ENCODE peak calls at places on chromosomes 4 and X, in six cellular contexts. One of them, this sample, is unnamed.

GRCh38 chrX:78665286-78665685 is 6.2 kb upstream of the RTL3 start:
- DNase-seq in fibroblast of mammary gland: no peak
- DNase-seq in progenitor cell of endocrine pancreas: no peak
- DNase-seq in GM12865: no peak
- DNase-seq in brain microvascular endothelial cell: no peak
- DNase-seq in cardiac muscle cell: no peak
- DNase-seq in this sample: no peak

GRCh38 chrX:24167719-24168472 is 18.4 kb downstream of the ZFX start:
- DNase-seq in GM12865: peak
- DNase-seq in fibroblast of mammary gland: no peak
- DNase-seq in cardiac muscle cell: no peak
- DNase-seq in progenitor cell of endocrine pancreas: no peak
- DNase-seq in brain microvascular endothelial cell: no peak
- DNase-seq in this sample: no peak

GRCh38 chrX:48683411-48683982 is at the start of gene WAS:
- DNase-seq in cardiac muscle cell: no peak
- DNase-seq in brain microvascular endothelial cell: no peak
- DNase-seq in progenitor cell of endocrine pancreas: no peak
- DNase-seq in fibroblast of mammary gland: no peak
- DNase-seq in GM12865: peak
- DNase-seq in this sample: no peak

GRCh38 chr4:53498712-53499111 is 92.6 kb downstream of the LNX1 start:
- DNase-seq in cardiac muscle cell: no peak
- DNase-seq in fibroblast of mammary gland: no peak
- DNase-seq in progenitor cell of endocrine pancreas: no peak
- DNase-seq in brain microvascular endothelial cell: no peak
- DNase-seq in GM12865: no peak
- DNase-seq in this sample: no peak

GRCh38 chrX:132592880-132593279 is 104.0 kb upstream of the MBNL3 start:
- DNase-seq in brain microvascular endothelial cell: peak
- DNase-seq in progenitor cell of endocrine pancreas: no peak
- DNase-seq in GM12865: peak
- DNase-seq in cardiac muscle cell: peak
- DNase-seq in fibroblast of mammary gland: peak
- DNase-seq in this sample: no peak

GRCh38 chr4:7384929-7385890 is 49.5 kb downstream of the PSAPL1 start:
- DNase-seq in progenitor cell of endocrine pancreas: no peak
- DNase-seq in fibroblast of mammary gland: no peak
- DNase-seq in GM12865: no peak
- DNase-seq in cardiac muscle cell: no peak
- DNase-seq in brain microvascular endothelial cell: no peak
- DNase-seq in this sample: peak

GRCh38 chr4:168162604-168163003 is 70.3 kb downstream of the ANXA10 start:
- DNase-seq in cardiac muscle cell: peak
- DNase-seq in GM12865: no peak
- DNase-seq in fibroblast of mammary gland: peak
- DNase-seq in progenitor cell of endocrine pancreas: no peak
- DNase-seq in brain microvascular endothelial cell: peak
- DNase-seq in this sample: no peak

GRCh38 chr4:81040175-81040659 is 9.7 kb downstream of the BMP3 start:
- DNase-seq in GM12865: peak
- DNase-seq in fibroblast of mammary gland: peak
- DNase-seq in brain microvascular endothelial cell: peak
- DNase-seq in progenitor cell of endocrine pancreas: no peak
- DNase-seq in cardiac muscle cell: peak
- DNase-seq in this sample: no peak

GRCh38 chr4:39362827-39363226 is 3.3 kb downstream of the RFC1 start:
- DNase-seq in GM12865: no peak
- DNase-seq in cardiac muscle cell: no peak
- DNase-seq in fibroblast of mammary gland: no peak
- DNase-seq in progenitor cell of endocrine pancreas: no peak
- DNase-seq in brain microvascular endothelial cell: no peak
- DNase-seq in this sample: no peak

GRCh38 chrX:78024349-78025108 is 55.1 kb upstream of the PGAM4 start:
- DNase-seq in progenitor cell of endocrine pancreas: no peak
- DNase-seq in brain microvascular endothelial cell: no peak
- DNase-seq in fibroblast of mammary gland: peak
- DNase-seq in GM12865: peak
- DNase-seq in cardiac muscle cell: peak
- DNase-seq in this sample: no peak

GRCh38 chrX:49884290-49884862 is 5.1 kb downstream of the USP27X start:
- DNase-seq in cardiac muscle cell: peak
- DNase-seq in brain microvascular endothelial cell: peak
- DNase-seq in GM12865: peak
- DNase-seq in progenitor cell of endocrine pancreas: peak
- DNase-seq in fibroblast of mammary gland: peak
- DNase-seq in this sample: no peak

GRCh38 chr4:30172416-30172815 is 547.8 kb upstream of the PCDH7 start:
- DNase-seq in cardiac muscle cell: no peak
- DNase-seq in fibroblast of mammary gland: peak
- DNase-seq in GM12865: no peak
- DNase-seq in brain microvascular endothelial cell: no peak
- DNase-seq in progenitor cell of endocrine pancreas: no peak
- DNase-seq in this sample: no peak

GRCh38 chr4:46946914-46947313 is 37.9 kb upstream of the COX7B2 start:
- DNase-seq in progenitor cell of endocrine pancreas: no peak
- DNase-seq in brain microvascular endothelial cell: peak
- DNase-seq in cardiac muscle cell: peak
- DNase-seq in GM12865: no peak
- DNase-seq in fibroblast of mammary gland: peak
- DNase-seq in this sample: no peak

GRCh38 chr4:153038493-153039311 is 102.6 kb downstream of the FHDC1 start:
- DNase-seq in fibroblast of mammary gland: no peak
- DNase-seq in brain microvascular endothelial cell: no peak
- DNase-seq in progenitor cell of endocrine pancreas: no peak
- DNase-seq in cardiac muscle cell: no peak
- DNase-seq in GM12865: no peak
- DNase-seq in this sample: no peak

GRCh38 chr4:1195109-1195671 is 22.8 kb upstream of the SPON2 start:
- DNase-seq in brain microvascular endothelial cell: no peak
- DNase-seq in cardiac muscle cell: no peak
- DNase-seq in GM12865: peak
- DNase-seq in fibroblast of mammary gland: peak
- DNase-seq in progenitor cell of endocrine pancreas: no peak
- DNase-seq in this sample: peak

GRCh38 chrX:30027636-30028035 is 187.7 kb upstream of the MAGEB2 start:
- DNase-seq in brain microvascular endothelial cell: no peak
- DNase-seq in cardiac muscle cell: no peak
- DNase-seq in fibroblast of mammary gland: no peak
- DNase-seq in progenitor cell of endocrine pancreas: no peak
- DNase-seq in GM12865: no peak
- DNase-seq in this sample: no peak

GRCh38 chr4:155025762-155026457 is 182.5 kb upstream of the NPY2R start:
- DNase-seq in progenitor cell of endocrine pancreas: peak
- DNase-seq in brain microvascular endothelial cell: peak
- DNase-seq in GM12865: peak
- DNase-seq in fibroblast of mammary gland: peak
- DNase-seq in cardiac muscle cell: peak
- DNase-seq in this sample: no peak

GRCh38 chr4:31169851-31170250 is 449.7 kb downstream of the PCDH7 start:
- DNase-seq in cardiac muscle cell: no peak
- DNase-seq in progenitor cell of endocrine pancreas: no peak
- DNase-seq in fibroblast of mammary gland: no peak
- DNase-seq in brain microvascular endothelial cell: no peak
- DNase-seq in GM12865: no peak
- DNase-seq in this sample: no peak

GRCh38 chr4:151205722-151206121 is 71.2 kb upstream of the PRSS48 start:
- DNase-seq in cardiac muscle cell: no peak
- DNase-seq in GM12865: no peak
- DNase-seq in progenitor cell of endocrine pancreas: no peak
- DNase-seq in brain microvascular endothelial cell: no peak
- DNase-seq in fibroblast of mammary gland: no peak
- DNase-seq in this sample: no peak

GRCh38 chr4:91092398-91092955 is 965.3 kb downstream of the CCSER1 start:
- DNase-seq in cardiac muscle cell: no peak
- DNase-seq in brain microvascular endothelial cell: no peak
- DNase-seq in GM12865: no peak
- DNase-seq in fibroblast of mammary gland: no peak
- DNase-seq in progenitor cell of endocrine pancreas: no peak
- DNase-seq in this sample: no peak

GRCh38 chrX:138191998-138192397 is 519.5 kb downstream of the FGF13 start:
- DNase-seq in GM12865: peak
- DNase-seq in fibroblast of mammary gland: peak
- DNase-seq in progenitor cell of endocrine pancreas: peak
- DNase-seq in brain microvascular endothelial cell: peak
- DNase-seq in cardiac muscle cell: peak
- DNase-seq in this sample: no peak

GRCh38 chrX:53580742-53581504 is 105.6 kb downstream of the HUWE1 start:
- DNase-seq in progenitor cell of endocrine pancreas: no peak
- DNase-seq in GM12865: no peak
- DNase-seq in cardiac muscle cell: no peak
- DNase-seq in brain microvascular endothelial cell: no peak
- DNase-seq in fibroblast of mammary gland: no peak
- DNase-seq in this sample: no peak

GRCh38 chr4:185846550-185847210 is 34.7 kb upstream of the SORBS2 start:
- DNase-seq in cardiac muscle cell: no peak
- DNase-seq in brain microvascular endothelial cell: peak
- DNase-seq in GM12865: no peak
- DNase-seq in progenitor cell of endocrine pancreas: no peak
- DNase-seq in fibroblast of mammary gland: peak
- DNase-seq in this sample: no peak

GRCh38 chr4:71011451-71011850 is 18.0 kb downstream of the DCK start:
- DNase-seq in GM12865: no peak
- DNase-seq in progenitor cell of endocrine pancreas: no peak
- DNase-seq in brain microvascular endothelial cell: no peak
- DNase-seq in cardiac muscle cell: no peak
- DNase-seq in fibroblast of mammary gland: no peak
- DNase-seq in this sample: no peak

GRCh38 chrX:45788941-45789348 is 588.3 kb upstream of the DIPK2B start:
- DNase-seq in cardiac muscle cell: peak
- DNase-seq in GM12865: no peak
- DNase-seq in brain microvascular endothelial cell: no peak
- DNase-seq in fibroblast of mammary gland: peak
- DNase-seq in progenitor cell of endocrine pancreas: no peak
- DNase-seq in this sample: no peak

GRCh38 chr4:109433281-109434006 is at the start of gene SEC24B:
- DNase-seq in GM12865: peak
- DNase-seq in cardiac muscle cell: peak
- DNase-seq in brain microvascular endothelial cell: peak
- DNase-seq in fibroblast of mammary gland: peak
- DNase-seq in progenitor cell of endocrine pancreas: peak
- DNase-seq in this sample: peak

GRCh38 chr4:125728568-125728967 is 413.8 kb downstream of the FAT4 start:
- DNase-seq in cardiac muscle cell: peak
- DNase-seq in progenitor cell of endocrine pancreas: no peak
- DNase-seq in fibroblast of mammary gland: peak
- DNase-seq in brain microvascular endothelial cell: peak
- DNase-seq in GM12865: no peak
- DNase-seq in this sample: no peak

GRCh38 chr4:101242441-101242840 is 104.9 kb downstream of the PPP3CA start:
- DNase-seq in progenitor cell of endocrine pancreas: no peak
- DNase-seq in cardiac muscle cell: no peak
- DNase-seq in fibroblast of mammary gland: no peak
- DNase-seq in GM12865: no peak
- DNase-seq in brain microvascular endothelial cell: no peak
- DNase-seq in this sample: no peak
- TF ChIP-seq CTCF in progenitor cell of endocrine pancreas: no peak
- TF ChIP-seq CTCF in cardiac muscle cell: no peak
- TF ChIP-seq CTCF in fibroblast of mammary gland: no peak
- TF ChIP-seq CTCF in GM12865: no peak
- TF ChIP-seq CTCF in brain microvascular endothelial cell: no peak
- TF ChIP-seq CTCF in this sample: no peak

GRCh38 chrX:16445166-16445752 is 204.7 kb upstream of the S100G start:
- DNase-seq in GM12865: peak
- DNase-seq in progenitor cell of endocrine pancreas: no peak
- DNase-seq in fibroblast of mammary gland: peak
- DNase-seq in cardiac muscle cell: peak
- DNase-seq in brain microvascular endothelial cell: peak
- DNase-seq in this sample: no peak
- TF ChIP-seq CTCF in GM12865: peak
- TF ChIP-seq CTCF in progenitor cell of endocrine pancreas: peak
- TF ChIP-seq CTCF in fibroblast of mammary gland: peak
- TF ChIP-seq CTCF in cardiac muscle cell: peak
- TF ChIP-seq CTCF in brain microvascular endothelial cell: peak
- TF ChIP-seq CTCF in this sample: peak

GRCh38 chr4:76657443-76657842 is 222.4 kb downstream of the SHROOM3 start:
- DNase-seq in progenitor cell of endocrine pancreas: no peak
- DNase-seq in brain microvascular endothelial cell: no peak
- DNase-seq in GM12865: no peak
- DNase-seq in cardiac muscle cell: no peak
- DNase-seq in fibroblast of mammary gland: no peak
- DNase-seq in this sample: no peak
- TF ChIP-seq CTCF in progenitor cell of endocrine pancreas: no peak
- TF ChIP-seq CTCF in brain microvascular endothelial cell: no peak
- TF ChIP-seq CTCF in GM12865: no peak
- TF ChIP-seq CTCF in cardiac muscle cell: no peak
- TF ChIP-seq CTCF in fibroblast of mammary gland: no peak
- TF ChIP-seq CTCF in this sample: no peak

GRCh38 chrX:150127216-150127615 is 188.9 kb upstream of the EOLA2 start:
- DNase-seq in cardiac muscle cell: no peak
- DNase-seq in brain microvascular endothelial cell: no peak
- DNase-seq in fibroblast of mammary gland: no peak
- DNase-seq in progenitor cell of endocrine pancreas: no peak
- DNase-seq in GM12865: no peak
- DNase-seq in this sample: no peak
- TF ChIP-seq CTCF in cardiac muscle cell: no peak
- TF ChIP-seq CTCF in brain microvascular endothelial cell: no peak
- TF ChIP-seq CTCF in fibroblast of mammary gland: no peak
- TF ChIP-seq CTCF in progenitor cell of endocrine pancreas: no peak
- TF ChIP-seq CTCF in GM12865: no peak
- TF ChIP-seq CTCF in this sample: no peak

DNA sequence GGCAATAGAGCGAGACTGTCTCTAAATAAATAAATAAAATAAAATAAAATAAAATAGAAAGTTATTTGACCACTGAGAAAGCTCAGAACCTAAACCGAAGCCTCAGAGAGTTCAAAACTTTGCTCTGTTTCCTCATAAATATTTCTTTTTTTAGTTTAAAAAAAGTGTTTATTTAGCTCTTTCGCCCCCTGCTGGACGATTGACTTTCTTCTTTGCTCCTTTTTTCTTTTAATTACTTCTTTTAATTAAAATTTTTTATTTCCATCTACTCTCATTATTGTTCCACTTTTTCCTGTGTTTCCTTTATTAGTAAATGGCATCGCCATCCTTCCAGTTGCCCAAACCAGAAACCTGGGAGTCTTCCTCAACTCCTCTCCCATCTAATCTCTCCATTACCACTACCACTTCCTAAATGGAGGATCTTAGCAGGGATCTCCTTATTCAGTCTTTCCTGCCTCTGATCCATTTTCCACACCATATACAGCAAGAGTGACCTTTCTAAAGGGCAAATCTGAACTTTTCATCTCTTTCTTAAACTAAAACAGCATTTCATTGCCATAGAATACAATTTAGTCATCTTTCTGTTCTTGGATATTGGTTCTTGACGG is 728 bp upstream of the IL13RA2 start:
- DNase-seq in GM12865: peak
- DNase-seq in progenitor cell of endocrine pancreas: no peak
- DNase-seq in brain microvascular endothelial cell: no peak
- DNase-seq in cardiac muscle cell: no peak
- DNase-seq in fibroblast of mammary gland: peak
- DNase-seq in this sample: no peak
- TF ChIP-seq CTCF in GM12865: no peak
- TF ChIP-seq CTCF in progenitor cell of endocrine pancreas: peak
- TF ChIP-seq CTCF in brain microvascular endothelial cell: peak
- TF ChIP-seq CTCF in cardiac muscle cell: peak
- TF ChIP-seq CTCF in fibroblast of mammary gland: peak
- TF ChIP-seq CTCF in this sample: peak

GRCh38 chrX:151825927-151826471 is 86.7 kb upstream of the MAGEA4 start:
- DNase-seq in cardiac muscle cell: peak
- DNase-seq in fibroblast of mammary gland: peak
- DNase-seq in GM12865: no peak
- DNase-seq in brain microvascular endothelial cell: peak
- DNase-seq in progenitor cell of endocrine pancreas: no peak
- DNase-seq in this sample: no peak
- TF ChIP-seq CTCF in cardiac muscle cell: peak
- TF ChIP-seq CTCF in fibroblast of mammary gland: peak
- TF ChIP-seq CTCF in GM12865: no peak
- TF ChIP-seq CTCF in brain microvascular endothelial cell: peak
- TF ChIP-seq CTCF in progenitor cell of endocrine pancreas: no peak
- TF ChIP-seq CTCF in this sample: no peak

This sample was measured in osteocyte.